ENCODE peak calls at places on chromosomes 12 and 14, in four cellular contexts. One of them, this sample, is unnamed.

GRCh38 chr14:53955671-53956426 is 776 bp downstream of the BMP4 start:
- DNase-seq in astrocyte of the spinal cord: peak; percentile 53
- DNase-seq in cardiac fibroblast: peak; percentile 50
- DNase-seq in GM20000: peak; percentile 50
- DNase-seq in this sample: no peak

GRCh38 chr12:51528852-51529545 is 62.0 kb upstream of the SCN8A start:
- DNase-seq in GM20000: no peak
- DNase-seq in astrocyte of the spinal cord: no peak
- DNase-seq in cardiac fibroblast: no peak
- DNase-seq in this sample: no peak

GRCh38 chr12:31590730-31591307 is at the start of gene DENND5B:
- DNase-seq in astrocyte of the spinal cord: peak; percentile 66
- DNase-seq in GM20000: peak; percentile 89
- DNase-seq in cardiac fibroblast: peak; percentile 84
- DNase-seq in this sample: peak; percentile 85

GRCh38 chr14:60637490-60638452 is 11.5 kb downstream of the SIX1 start:
- DNase-seq in GM20000: peak; percentile 25
- DNase-seq in cardiac fibroblast: no peak
- DNase-seq in astrocyte of the spinal cord: peak; percentile 66
- DNase-seq in this sample: no peak

GRCh38 chr14:103356151-103356766 is 22.2 kb downstream of the EIF5 start:
- DNase-seq in astrocyte of the spinal cord: no peak
- DNase-seq in cardiac fibroblast: no peak
- DNase-seq in GM20000: no peak
- DNase-seq in this sample: no peak

GRCh38 chr12:70744133-70744532 is 106.9 kb upstream of the PTPRB start:
- DNase-seq in cardiac fibroblast: no peak
- DNase-seq in astrocyte of the spinal cord: no peak
- DNase-seq in GM20000: no peak
- DNase-seq in this sample: no peak

GRCh38 chr14:100542619-100543205 is 44.5 kb downstream of the BEGAIN start:
- DNase-seq in GM20000: no peak
- DNase-seq in astrocyte of the spinal cord: no peak
- DNase-seq in cardiac fibroblast: no peak
- DNase-seq in this sample: no peak

GRCh38 chr12:130480887-130481286 is 143.2 kb downstream of the PIWIL1 start:
- DNase-seq in cardiac fibroblast: no peak
- DNase-seq in astrocyte of the spinal cord: no peak
- DNase-seq in GM20000: no peak
- DNase-seq in this sample: no peak

GRCh38 chr12:87953257-87953860 is 75.8 kb downstream of the C12orf50 start:
- DNase-seq in GM20000: peak; percentile 16
- DNase-seq in cardiac fibroblast: peak; percentile 64
- DNase-seq in astrocyte of the spinal cord: peak; percentile 71
- DNase-seq in this sample: peak; percentile 25

GRCh38 chr14:23528555-23528954 is 23.0 kb downstream of the ZFHX2 start:
- DNase-seq in astrocyte of the spinal cord: no peak
- DNase-seq in GM20000: no peak
- DNase-seq in cardiac fibroblast: no peak
- DNase-seq in this sample: no peak

GRCh38 chr14:23433457-23433856 is 2.0 kb downstream of the MYH7 start:
- DNase-seq in cardiac fibroblast: no peak
- DNase-seq in GM20000: no peak
- DNase-seq in astrocyte of the spinal cord: no peak
- DNase-seq in this sample: no peak

GRCh38 chr14:35365130-35366047 is 39.2 kb downstream of the NFKBIA start:
- DNase-seq in cardiac fibroblast: peak; percentile 84
- DNase-seq in GM20000: peak; percentile 63
- DNase-seq in astrocyte of the spinal cord: peak; percentile 82
- DNase-seq in this sample: peak; percentile 73

GRCh38 chr12:50720501-50720900 is 43.4 kb upstream of the ATF1 start:
- DNase-seq in cardiac fibroblast: no peak
- DNase-seq in astrocyte of the spinal cord: no peak
- DNase-seq in GM20000: no peak
- DNase-seq in this sample: no peak

GRCh38 chr12:95216704-95217376 is 427 bp downstream of the FGD6 start:
- DNase-seq in GM20000: no peak
- DNase-seq in cardiac fibroblast: no peak
- DNase-seq in astrocyte of the spinal cord: no peak
- DNase-seq in this sample: no peak

GRCh38 chr12:25713264-25713663 is 160.2 kb upstream of the LMNTD1 start:
- DNase-seq in GM20000: peak; percentile 54
- DNase-seq in cardiac fibroblast: no peak
- DNase-seq in astrocyte of the spinal cord: no peak
- DNase-seq in this sample: no peak

GRCh38 chr12:107148105-107148504 is 54.8 kb upstream of the CRY1 start:
- DNase-seq in GM20000: no peak
- DNase-seq in astrocyte of the spinal cord: no peak
- DNase-seq in cardiac fibroblast: no peak
- DNase-seq in this sample: no peak

GRCh38 chr12:23640754-23641153 is 308.7 kb downstream of the SOX5 start:
- DNase-seq in astrocyte of the spinal cord: no peak
- DNase-seq in cardiac fibroblast: no peak
- DNase-seq in GM20000: no peak
- DNase-seq in this sample: no peak

GRCh38 chr14:101383737-101384338 is 177.5 kb upstream of the DIO3 start:
- DNase-seq in cardiac fibroblast: no peak
- DNase-seq in GM20000: no peak
- DNase-seq in astrocyte of the spinal cord: no peak
- DNase-seq in this sample: no peak

GRCh38 chr14:104093366-104094055 is 8.0 kb downstream of the ASPG start:
- DNase-seq in GM20000: no peak
- DNase-seq in astrocyte of the spinal cord: no peak
- DNase-seq in cardiac fibroblast: no peak
- DNase-seq in this sample: no peak

GRCh38 chr14:77988096-77988870 is 181.9 kb upstream of the NRXN3 start:
- DNase-seq in cardiac fibroblast: no peak
- DNase-seq in GM20000: no peak
- DNase-seq in astrocyte of the spinal cord: no peak
- DNase-seq in this sample: no peak

GRCh38 chr12:32448581-32448980 is 49.2 kb downstream of the FGD4 start:
- DNase-seq in astrocyte of the spinal cord: no peak
- DNase-seq in GM20000: peak; percentile 17
- DNase-seq in cardiac fibroblast: no peak
- DNase-seq in this sample: no peak

GRCh38 chr12:40801861-40802260 is 109.6 kb downstream of the CNTN1 start:
- DNase-seq in cardiac fibroblast: no peak
- DNase-seq in GM20000: no peak
- DNase-seq in astrocyte of the spinal cord: no peak
- DNase-seq in this sample: no peak

GRCh38 chr12:41962171-41962572 is 182.5 kb downstream of the GXYLT1 start:
- DNase-seq in cardiac fibroblast: no peak
- DNase-seq in astrocyte of the spinal cord: peak; percentile 13
- DNase-seq in GM20000: no peak
- DNase-seq in this sample: peak; percentile 60

GRCh38 chr14:104681689-104682074 is 7.7 kb upstream of the INF2 start:
- DNase-seq in cardiac fibroblast: peak; percentile 93
- DNase-seq in astrocyte of the spinal cord: peak; percentile 79
- DNase-seq in GM20000: no peak
- DNase-seq in this sample: peak; percentile 79

GRCh38 chr12:46874642-46875041 is 48.8 kb upstream of the SLC38A4 start:
- DNase-seq in GM20000: no peak
- DNase-seq in cardiac fibroblast: peak; percentile 76
- DNase-seq in astrocyte of the spinal cord: no peak
- DNase-seq in this sample: no peak

GRCh38 chr14:96897184-96897583 is 100.0 kb downstream of the VRK1 start:
- DNase-seq in GM20000: no peak
- DNase-seq in cardiac fibroblast: no peak
- DNase-seq in astrocyte of the spinal cord: no peak
- DNase-seq in this sample: no peak

GRCh38 chr12:87217486-87217885 is 811.7 kb downstream of the C12orf50 start:
- DNase-seq in astrocyte of the spinal cord: peak; percentile 18
- DNase-seq in GM20000: no peak
- DNase-seq in cardiac fibroblast: peak; percentile 61
- DNase-seq in this sample: no peak

GRCh38 chr14:68986926-68987652 is 8.0 kb upstream of the ACTN1 start:
- DNase-seq in cardiac fibroblast: no peak
- DNase-seq in GM20000: no peak
- DNase-seq in astrocyte of the spinal cord: no peak
- DNase-seq in this sample: peak; percentile 68

GRCh38 chr12:102343361-102344121 is 136.8 kb downstream of the IGF1 start:
- DNase-seq in cardiac fibroblast: no peak
- DNase-seq in GM20000: no peak
- DNase-seq in astrocyte of the spinal cord: no peak
- DNase-seq in this sample: no peak

GRCh38 chr14:21867541-21867940 is 193.9 kb upstream of the OR4E1 start:
- DNase-seq in cardiac fibroblast: peak; percentile 16
- DNase-seq in astrocyte of the spinal cord: peak; percentile 59
- DNase-seq in GM20000: no peak
- DNase-seq in this sample: no peak

GRCh38 chr14:23209651-23210423 is 26.4 kb upstream of the SLC7A8 start:
- DNase-seq in astrocyte of the spinal cord: no peak
- DNase-seq in cardiac fibroblast: peak; percentile 2
- DNase-seq in GM20000: no peak
- DNase-seq in this sample: no peak

GRCh38 chr14:52013984-52014600 is 24.7 kb downstream of the RTRAF start:
- DNase-seq in GM20000: no peak
- DNase-seq in astrocyte of the spinal cord: no peak
- DNase-seq in cardiac fibroblast: no peak
- DNase-seq in this sample: no peak

GRCh38 chr12:129300011-129300410 is 446.7 kb downstream of the GLT1D1 start:
- DNase-seq in astrocyte of the spinal cord: no peak
- DNase-seq in GM20000: no peak
- DNase-seq in cardiac fibroblast: no peak
- DNase-seq in this sample: no peak

DNA sequence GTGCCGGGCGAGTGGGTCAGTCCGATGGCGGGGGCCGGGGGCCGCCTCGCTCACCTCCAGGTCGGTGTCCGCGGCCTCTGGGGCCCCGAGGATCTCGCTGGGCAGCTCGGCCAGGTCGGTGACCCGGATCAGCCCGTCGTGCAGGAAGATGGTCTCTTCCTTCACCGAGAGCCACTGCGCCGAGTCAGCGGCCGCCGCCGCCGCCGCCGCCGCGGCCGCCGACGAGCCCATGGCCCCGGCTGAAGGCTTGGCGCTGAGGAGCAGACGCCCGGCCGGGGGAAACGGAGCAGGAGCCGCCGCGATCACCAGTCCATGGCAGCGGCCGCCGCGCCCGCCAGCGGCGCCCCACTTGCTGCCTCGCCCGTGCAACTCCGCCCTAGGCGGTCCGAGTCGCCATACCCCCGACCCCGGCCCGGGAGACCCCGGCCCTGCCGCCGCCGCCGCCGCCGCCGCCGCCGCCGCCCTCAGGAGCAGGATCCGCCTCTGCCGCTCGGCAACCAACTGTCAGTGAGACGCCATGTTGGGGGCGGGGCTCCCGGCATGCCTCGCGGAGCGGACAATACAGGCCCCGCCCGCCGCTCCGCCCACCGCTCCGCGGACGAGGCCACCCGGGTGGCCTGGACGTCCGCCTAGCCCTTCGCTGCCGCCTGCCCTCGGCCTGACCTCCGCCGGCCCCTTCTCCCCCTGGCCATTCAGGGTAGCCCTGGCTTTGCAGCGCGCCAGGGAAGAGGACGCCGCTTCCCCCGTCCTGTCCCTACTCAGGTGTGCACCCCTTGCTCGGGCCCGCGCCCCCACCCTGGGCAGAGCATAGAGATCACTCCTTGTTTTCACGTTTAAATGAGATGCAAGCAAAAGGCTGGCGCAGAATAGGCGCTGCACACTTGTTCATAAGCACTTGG is at the start of gene HECTD4:
- DNase-seq in GM20000: peak; percentile 99
- DNase-seq in cardiac fibroblast: peak; percentile 86
- DNase-seq in astrocyte of the spinal cord: peak; percentile 82
- DNase-seq in this sample: peak; percentile 99
- TF ChIP-seq CTCF in GM20000: no peak
- TF ChIP-seq CTCF in cardiac fibroblast: no peak
- TF ChIP-seq CTCF in astrocyte of the spinal cord: no peak
- TF ChIP-seq CTCF in this sample: no peak

GRCh38 chr12:60844875-60845274 is 1249.0 kb downstream of the SLC16A7 start:
- DNase-seq in GM20000: no peak
- DNase-seq in cardiac fibroblast: no peak
- DNase-seq in astrocyte of the spinal cord: no peak
- DNase-seq in this sample: no peak

GRCh38 chr12:60847281-60847680 is 1251.5 kb downstream of the SLC16A7 start:
- DNase-seq in GM20000: no peak
- DNase-seq in astrocyte of the spinal cord: no peak
- DNase-seq in cardiac fibroblast: no peak
- DNase-seq in this sample: no peak

GRCh38 chr12:60836651-60837050 is 1240.8 kb downstream of the SLC16A7 start:
- DNase-seq in cardiac fibroblast: no peak
- DNase-seq in GM20000: no peak
- DNase-seq in astrocyte of the spinal cord: no peak
- DNase-seq in this sample: no peak

GRCh38 chr12:60845696-60846095 is 1249.9 kb downstream of the SLC16A7 start:
- DNase-seq in cardiac fibroblast: no peak
- DNase-seq in astrocyte of the spinal cord: no peak
- DNase-seq in GM20000: no peak
- DNase-seq in this sample: no peak

DNA sequence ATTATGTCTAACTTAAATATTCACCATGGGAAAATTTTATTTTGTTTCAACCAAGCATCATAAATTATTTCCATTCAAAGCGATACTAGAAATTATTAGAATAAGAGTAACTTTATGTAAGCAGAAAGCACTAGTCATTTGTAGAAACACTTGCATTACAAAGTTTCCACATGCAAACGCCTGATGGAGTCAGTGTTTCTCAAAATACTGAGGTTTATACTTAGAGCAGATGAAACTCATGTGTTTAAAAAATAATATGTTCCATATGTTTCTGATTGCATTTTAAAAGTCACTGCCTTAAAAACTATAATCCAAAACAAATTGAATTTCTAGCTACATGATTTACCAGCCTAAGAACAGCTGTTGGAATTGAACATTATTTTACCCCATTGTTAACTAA is 1246.3 kb downstream of the SLC16A7 start:
- DNase-seq in astrocyte of the spinal cord: no peak
- DNase-seq in GM20000: no peak
- DNase-seq in cardiac fibroblast: no peak
- DNase-seq in this sample: no peak
- TF ChIP-seq CTCF in astrocyte of the spinal cord: no peak
- TF ChIP-seq CTCF in GM20000: no peak
- TF ChIP-seq CTCF in cardiac fibroblast: no peak
- TF ChIP-seq CTCF in this sample: no peak

GRCh38 chr14:76056128-76056527 is 70.6 kb downstream of the IFT43 start:
- DNase-seq in GM20000: no peak
- DNase-seq in astrocyte of the spinal cord: no peak
- DNase-seq in cardiac fibroblast: peak; percentile 14
- DNase-seq in this sample: no peak
- TF ChIP-seq CTCF in GM20000: no peak
- TF ChIP-seq CTCF in astrocyte of the spinal cord: peak; percentile 64
- TF ChIP-seq CTCF in cardiac fibroblast: peak; percentile 56
- TF ChIP-seq CTCF in this sample: no peak

GRCh38 chr14:90674716-90675115 is 141.5 kb downstream of the TTC7B start:
- DNase-seq in astrocyte of the spinal cord: no peak
- DNase-seq in GM20000: no peak
- DNase-seq in cardiac fibroblast: no peak
- DNase-seq in this sample: no peak

GRCh38 chr14:90674043-90674670 is 142.1 kb downstream of the TTC7B start:
- DNase-seq in GM20000: no peak
- DNase-seq in astrocyte of the spinal cord: no peak
- DNase-seq in cardiac fibroblast: no peak
- DNase-seq in this sample: no peak

GRCh38 chr14:90675399-90675798 is 140.8 kb downstream of the TTC7B start:
- DNase-seq in cardiac fibroblast: peak; percentile 54
- DNase-seq in astrocyte of the spinal cord: peak; percentile 38
- DNase-seq in GM20000: no peak
- DNase-seq in this sample: peak; percentile 78

GRCh38 chr14:90671835-90672234 is 144.4 kb downstream of the TTC7B start:
- DNase-seq in cardiac fibroblast: no peak
- DNase-seq in GM20000: no peak
- DNase-seq in astrocyte of the spinal cord: no peak
- DNase-seq in this sample: no peak

GRCh38 chr14:90671382-90671781 is 144.8 kb downstream of the TTC7B start:
- DNase-seq in astrocyte of the spinal cord: no peak
- DNase-seq in GM20000: no peak
- DNase-seq in cardiac fibroblast: no peak
- DNase-seq in this sample: no peak
- TF ChIP-seq CTCF in astrocyte of the spinal cord: no peak
- TF ChIP-seq CTCF in GM20000: no peak
- TF ChIP-seq CTCF in cardiac fibroblast: no peak
- TF ChIP-seq CTCF in this sample: no peak

This sample was measured in testis.